ENCODE peak calls at places on chromosomes 3 and 15, in nine cellular contexts. N is natural killer cell; A is ovary; Y is AG09309; E is stimulated activated CD4-positive, alpha-beta T cell treated with anti-CD3 and anti-CD28 coated beads, Interleukin-15, amount 100 ng/mL, for 24 hours; Q is activated CD4-positive, alpha-beta T cell treated with anti-CD3 and anti-CD28 coated beads, Interleukin-2, amount 50 U/mL, for 24 hours; L is CD4-positive, CD25-positive, alpha-beta regulatory T cell; H is astrocyte; X is skeletal muscle cell. M is an unnamed sample.

GRCh38 chr3:14413381-14414071 is 11.1 kb downstream of the SLC6A6 start:
- DNase-seq in Q (no peak), H (no peak), N (no peak), L (no peak), X (no peak), A (no peak), E (no peak), Y (no peak), M (no peak)

GRCh38 chr15:81155375-81156218 is 21.5 kb downstream of the CFAP161 start:
- DNase-seq in X (peak), H (peak), L (peak), A (peak), N (no peak), Y (peak), Q (no peak), E (no peak), M (no peak)

GRCh38 chr3:150078983-150079739 is 108.5 kb upstream of the PFN2 start:
- DNase-seq in Y (peak), X (peak), E (no peak), H (peak), L (no peak), Q (no peak), A (no peak), N (no peak), M (no peak)

GRCh38 chr3:128282392-128283196 is 129.3 kb downstream of the EEFSEC start:
- DNase-seq in H (peak), A (peak), L (no peak), Y (no peak), X (no peak), E (no peak), N (no peak), Q (no peak), M (no peak)

GRCh38 chr15:60682615-60683014 is 203.7 kb upstream of the ICE2 start:
- DNase-seq in A (no peak), L (no peak), Q (no peak), Y (no peak), E (no peak), H (no peak), X (no peak), N (no peak), M (no peak)

GRCh38 chr3:58332575-58333179 is at the start of gene PXK:
- DNase-seq in H (peak), X (peak), L (peak), E (peak), A (peak), N (peak), Q (peak), Y (no peak), M (peak)

GRCh38 chr15:55915221-55915620 is 78.2 kb downstream of the NEDD4 start:
- DNase-seq in N (no peak), A (no peak), X (no peak), Q (no peak), Y (no peak), E (no peak), H (peak), L (no peak), M (no peak)

GRCh38 chr15:59059076-59059597 is 45.8 kb upstream of the CCNB2 start:
- DNase-seq in Q (no peak), A (no peak), H (no peak), L (no peak), X (no peak), Y (no peak), N (no peak), E (no peak), M (no peak)

GRCh38 chr3:98972155-98972554 is 70.7 kb upstream of the DCBLD2 start:
- DNase-seq in Y (peak), A (no peak), L (no peak), X (peak), E (no peak), Q (no peak), H (peak), N (no peak), M (no peak)

GRCh38 chr15:38683382-38684242 is 119.0 kb upstream of the RASGRP1 start:
- DNase-seq in N (peak), H (peak), E (peak), Y (no peak), A (peak), Q (peak), L (peak), X (no peak), M (peak)

GRCh38 chr3:127275287-127275781 is 12.5 kb downstream of the PRR20G start:
- DNase-seq in X (no peak), H (peak), A (no peak), E (no peak), N (no peak), Q (no peak), Y (peak), L (no peak), M (no peak)

GRCh38 chr3:169771651-169772529 is 1.3 kb upstream of the MYNN start:
- DNase-seq in N (peak), X (no peak), A (peak), H (peak), Q (peak), E (peak), Y (peak), L (peak), M (no peak)

GRCh38 chr15:65372787-65373067 is 5.1 kb downstream of the IGDCC3 start:
- DNase-seq in A (no peak), X (no peak), H (no peak), Y (no peak), E (no peak), Q (no peak), N (no peak), L (no peak), M (no peak)

GRCh38 chr3:102715030-102715697 is 280.3 kb downstream of the ZPLD1 start:
- DNase-seq in H (peak), Q (no peak), L (no peak), Y (no peak), N (no peak), E (no peak), A (no peak), X (no peak), M (no peak)

GRCh38 chr3:100149130-100149529 is 34.8 kb upstream of the FILIP1L start:
- DNase-seq in X (no peak), L (peak), Y (no peak), A (no peak), N (no peak), H (no peak), E (no peak), Q (no peak), M (no peak)

GRCh38 chr15:73972984-73973682 is 19.0 kb downstream of the STOML1 start:
- DNase-seq in Y (no peak), Q (peak), E (peak), L (peak), H (no peak), N (peak), A (peak), X (no peak), M (peak)

GRCh38 chr3:47370887-47371697 is 9.7 kb upstream of the PTPN23 start:
- DNase-seq in H (no peak), A (no peak), Y (no peak), N (no peak), Q (no peak), E (peak), L (peak), X (no peak), M (no peak)

GRCh38 chr3:14725015-14725431 is 50.1 kb downstream of the C3orf20 start:
- DNase-seq in N (no peak), E (no peak), L (no peak), X (peak), H (peak), Q (no peak), Y (peak), A (peak), M (no peak)

GRCh38 chr15:39530446-39531342 is 50.2 kb upstream of the THBS1 start:
- DNase-seq in H (no peak), E (no peak), A (no peak), N (no peak), Q (no peak), L (no peak), Y (no peak), X (no peak), M (no peak)

GRCh38 chr3:122415104-122415744 is 638 bp downstream of the WDR5B start:
- DNase-seq in H (peak), A (peak), Y (no peak), N (peak), E (peak), L (peak), Q (peak), X (peak), M (peak)

GRCh38 chr3:113556556-113557335 is 24.4 kb downstream of the SIDT1 start:
- DNase-seq in X (no peak), H (no peak), L (no peak), N (no peak), Y (no peak), Q (no peak), A (no peak), E (no peak), M (no peak)

GRCh38 chr3:168877899-168878298 is 782.2 kb upstream of the GOLIM4 start:
- DNase-seq in X (no peak), Q (no peak), L (no peak), H (no peak), Y (no peak), E (no peak), N (no peak), A (no peak), M (no peak)

GRCh38 chr3:30370681-30371271 is 235.6 kb upstream of the TGFBR2 start:
- DNase-seq in E (no peak), Q (no peak), A (no peak), Y (no peak), H (peak), X (no peak), L (no peak), N (no peak), M (no peak)

GRCh38 chr3:184635126-184635525 is 73.5 kb downstream of the EPHB3 start:
- DNase-seq in H (no peak), L (no peak), X (no peak), N (no peak), Y (no peak), Q (no peak), E (no peak), A (no peak), M (no peak)

GRCh38 chr15:39610665-39611064 is 29.8 kb downstream of the THBS1 start:
- DNase-seq in L (no peak), H (no peak), Q (no peak), A (no peak), Y (no peak), E (no peak), N (no peak), X (no peak), M (no peak)

GRCh38 chr3:121648219-121648958 is 12.3 kb downstream of the HCLS1 start:
- DNase-seq in X (peak), A (no peak), N (no peak), Y (no peak), E (no peak), L (no peak), H (no peak), Q (no peak), M (no peak)

GRCh38 chr15:63135804-63136203 is 14.1 kb downstream of the LACTB start:
- DNase-seq in N (no peak), X (peak), L (peak), Q (no peak), H (peak), E (no peak), Y (peak), A (no peak), M (no peak)

GRCh38 chr3:5426094-5426883 is 238.8 kb downstream of the EDEM1 start:
- DNase-seq in Y (no peak), E (peak), H (peak), A (peak), L (peak), X (peak), N (no peak), Q (peak), M (peak)

GRCh38 chr3:94249491-94250079 is 186.7 kb downstream of the NSUN3 start:
- DNase-seq in X (peak), H (peak), Q (peak), Y (peak), L (peak), A (peak), E (peak), N (peak), M (peak)

GRCh38 chr3:106981392-106981791 is 395.8 kb upstream of the CCDC54 start:
- DNase-seq in L (no peak), X (no peak), N (no peak), Y (no peak), H (no peak), A (no peak), Q (no peak), E (no peak), M (no peak)

GRCh38 chr15:34650177-34650576 is 66.7 kb upstream of the GOLGA8B start:
- DNase-seq in E (no peak), X (peak), A (no peak), N (no peak), H (peak), Y (no peak), L (no peak), Q (no peak), M (no peak)

GRCh38 chr3:151169700-151170224 is 33.3 kb downstream of the GPR171 start:
- DNase-seq in Q (peak), A (no peak), Y (no peak), L (no peak), N (no peak), E (peak), X (no peak), H (peak), M (no peak)

GRCh38 chr3:100696161-100696560 is 13.1 kb upstream of the TFG start:
- DNase-seq in Y (no peak), L (no peak), Q (no peak), A (no peak), N (no peak), H (no peak), E (no peak), X (no peak), M (no peak)

GRCh38 chr3:196947860-196948441 is 5.6 kb upstream of the NCBP2 start:
- DNase-seq in X (no peak), L (no peak), Q (no peak), Y (no peak), A (no peak), H (no peak), N (no peak), E (no peak), M (no peak)

GRCh38 chr15:30923429-30923828 is 19.7 kb downstream of the FAN1 start:
- DNase-seq in A (no peak), Y (no peak), X (no peak), Q (no peak), H (no peak), E (no peak), N (no peak), L (no peak), M (no peak)

GRCh38 chr3:170679190-170679589 is 93.3 kb upstream of the SLC7A14 start:
- DNase-seq in H (no peak), L (no peak), N (no peak), X (no peak), Y (no peak), E (no peak), A (no peak), Q (no peak), M (no peak)

GRCh38 chr15:35838422-35839150 is 292.6 kb upstream of the DPH6 start:
- DNase-seq in N (no peak), Y (no peak), E (no peak), Q (no peak), H (no peak), L (no peak), X (no peak), A (no peak), M (no peak)

GRCh38 chr3:10935028-10935427 is 57.5 kb upstream of the SLC6A1 start:
- DNase-seq in E (no peak), Y (no peak), A (no peak), L (no peak), Q (no peak), H (no peak), X (no peak), N (no peak), M (no peak)

GRCh38 chr3:151468284-151468917 is 7.5 kb upstream of the IGSF10 start:
- DNase-seq in X (peak), H (peak), L (peak), A (no peak), Y (no peak), N (no peak), Q (peak), E (peak), M (no peak)

GRCh38 chr3:168604767-168605166 is 509.0 kb upstream of the GOLIM4 start:
- DNase-seq in H (no peak), X (no peak), Y (no peak), A (no peak), Q (no peak), L (no peak), N (no peak), E (no peak), M (no peak)